ENCODE peak calls at places on chromosomes 12 and 14, in four cellular contexts. J is NT2/D1, C is A549, V is mammary epithelial cell. Y is an unnamed sample.

GRCh38 chr12:14937689-14938088 is 648 bp downstream of the ERP27 start:
- DNase-seq in J (no peak), C (no peak), V (no peak), Y (no peak)

GRCh38 chr14:85222344-85222743 is 307.6 kb upstream of the FLRT2 start:
- DNase-seq in J (no peak), C (no peak), V (no peak), Y (no peak)

GRCh38 chr14:22971152-22971551 is 11.2 kb downstream of the AJUBA start:
- DNase-seq in J (no peak), C (no peak), V (no peak), Y (no peak)

GRCh38 chr14:31380106-31380505 is 40.2 kb downstream of the HEATR5A start:
- DNase-seq in J (no peak), C (no peak), V (no peak), Y (no peak)

GRCh38 chr14:56394826-56395543 is 184.6 kb upstream of the TMEM260 start:
- DNase-seq in J (no peak), C (no peak), V (no peak), Y (no peak)

GRCh38 chr12:112638420-112638819 is 153.1 kb upstream of the RPH3A start:
- DNase-seq in J (no peak), C (no peak), V (no peak), Y (no peak)

GRCh38 chr12:104641862-104642261 is 185.1 kb downstream of the CHST11 start:
- DNase-seq in J (no peak), C (no peak), V (no peak), Y (no peak)

GRCh38 chr12:108597559-108598471 is at the start of gene TMEM119:
- DNase-seq in J (no peak), C (no peak), V (no peak), Y (peak)

GRCh38 chr12:49389092-49389703 is 21.9 kb downstream of the SPATS2 start:
- DNase-seq in J (no peak), C (no peak), V (no peak), Y (no peak)

GRCh38 chr12:27571463-27571862 is 47.5 kb downstream of the PPFIBP1 start:
- DNase-seq in J (no peak), C (no peak), V (peak), Y (peak)

GRCh38 chr14:22691171-22691570 is 47.0 kb upstream of the OR6J1 start:
- DNase-seq in J (no peak), C (no peak), V (no peak), Y (peak)

GRCh38 chr12:39378346-39378745 is 64.6 kb downstream of the KIF21A start:
- DNase-seq in J (no peak), C (no peak), V (no peak), Y (no peak)

GRCh38 chr12:117853600-117853999 is 115.2 kb downstream of the KSR2 start:
- DNase-seq in J (no peak), C (peak), V (peak), Y (no peak)

GRCh38 chr14:50023671-50024490 is 92.5 kb downstream of the VCPKMT start:
- DNase-seq in J (no peak), C (peak), V (peak), Y (peak)

GRCh38 chr12:96473394-96474093 is 15.8 kb upstream of the CFAP54 start:
- DNase-seq in J (no peak), C (no peak), V (no peak), Y (peak)

GRCh38 chr12:94587266-94588241 is 62.8 kb downstream of the TMCC3 start:
- DNase-seq in J (no peak), C (no peak), V (no peak), Y (no peak)

GRCh38 chr12:45192041-45192695 is 23.7 kb upstream of the ANO6 start:
- DNase-seq in J (peak), C (peak), V (peak), Y (peak)

GRCh38 chr14:101150010-101150409 is 246.5 kb upstream of the RTL1 start:
- DNase-seq in J (no peak), C (no peak), V (no peak), Y (no peak)

GRCh38 chr12:57390174-57390573 is 40.7 kb downstream of the R3HDM2 start:
- DNase-seq in J (no peak), C (no peak), V (no peak), Y (peak)

GRCh38 chr14:54356172-54356571 is 40.6 kb upstream of the CDKN3 start:
- DNase-seq in J (no peak), C (no peak), V (peak), Y (peak)

GRCh38 chr14:27253946-27254345 is 656.1 kb upstream of the NOVA1 start:
- DNase-seq in J (no peak), C (no peak), V (no peak), Y (no peak)

GRCh38 chr12:78229491-78230209 is 399.0 kb downstream of the NAV3 start:
- DNase-seq in J (peak), C (peak), V (peak), Y (peak)

GRCh38 chr12:51848843-51849735 is 571 bp upstream of the FIGNL2 start:
- DNase-seq in J (no peak), C (no peak), V (no peak), Y (no peak)
- H3K4me3 ChIP-seq in J (peak), C (peak), V (no peak), Y (no peak)

GRCh38 chr12:131527736-131528135 is 183.2 kb upstream of the SFSWAP start:
- DNase-seq in J (no peak), C (no peak), V (no peak), Y (no peak)

GRCh38 chr12:131525795-131526508 is 184.9 kb upstream of the SFSWAP start:
- DNase-seq in J (no peak), C (no peak), V (no peak), Y (no peak)

GRCh38 chr12:131529196-131530040 is 181.5 kb upstream of the SFSWAP start:
- DNase-seq in J (no peak), C (no peak), V (no peak), Y (no peak)

GRCh38 chr12:131528144-131528543 is 182.7 kb upstream of the SFSWAP start:
- DNase-seq in J (no peak), C (no peak), V (no peak), Y (no peak)

DNA sequence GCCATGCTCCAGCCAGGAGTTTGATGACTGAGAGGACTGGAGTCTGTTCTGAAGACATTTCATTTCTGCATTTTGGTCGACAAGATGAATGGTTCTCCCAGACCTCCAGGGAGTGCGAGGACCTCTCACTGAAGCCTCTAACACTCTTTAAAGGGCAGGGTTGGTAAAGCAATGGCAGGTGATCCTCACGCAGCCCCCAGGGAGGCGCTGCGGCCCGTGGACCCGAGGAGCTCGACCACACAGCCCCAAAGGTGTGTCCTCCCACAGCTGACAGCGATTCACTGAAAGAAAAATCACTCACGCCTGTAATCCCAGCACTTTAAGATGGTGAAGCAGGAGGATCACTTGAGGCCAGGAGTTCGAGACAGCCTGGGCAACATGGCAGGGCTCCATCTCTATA is 183.8 kb upstream of the SFSWAP start:
- DNase-seq in J (no peak), C (no peak), V (no peak), Y (no peak)
- H3K4me3 ChIP-seq in J (no peak), C (no peak), V (no peak), Y (no peak)

GRCh38 chr14:76715102-76715926 is 46.0 kb upstream of the VASH1 start:
- DNase-seq in J (no peak), C (no peak), V (no peak), Y (peak)
- H3K4me3 ChIP-seq in J (no peak), C (no peak), V (no peak), Y (no peak)

GRCh38 chr14:77375973-77376372 is 921 bp downstream of the TMED8 start:
- DNase-seq in J (no peak), C (no peak), V (no peak), Y (no peak)

GRCh38 chr14:77377502-77377844 is 294 bp downstream of the SAMD15 start:
- DNase-seq in J (no peak), C (no peak), V (no peak), Y (peak)

GRCh38 chr14:77376380-77376770 is 519 bp downstream of the TMED8 start:
- DNase-seq in J (no peak), C (peak), V (no peak), Y (no peak)

GRCh38 chr14:77376771-77377501 is at the start of the genes SAMD15 and TMED8:
- DNase-seq in J (peak), C (peak), V (peak), Y (peak)

GRCh38 chr14:77375164-77375950 is 1.5 kb downstream of the TMED8 start:
- DNase-seq in J (no peak), C (no peak), V (no peak), Y (no peak)
- H3K4me3 ChIP-seq in J (peak), C (peak), V (no peak), Y (peak)

GRCh38 chr14:102539544-102540309 is 30.2 kb upstream of the ANKRD9 start:
- DNase-seq in J (no peak), C (no peak), V (no peak), Y (no peak)
- H3K4me3 ChIP-seq in J (no peak), C (no peak), V (no peak), Y (no peak)

GRCh38 chr12:64618953-64619590 is 8.8 kb downstream of the RASSF3 start:
- DNase-seq in J (no peak), C (no peak), V (peak), Y (peak)
- H3K4me3 ChIP-seq in J (no peak), C (no peak), V (no peak), Y (no peak)

DNA sequence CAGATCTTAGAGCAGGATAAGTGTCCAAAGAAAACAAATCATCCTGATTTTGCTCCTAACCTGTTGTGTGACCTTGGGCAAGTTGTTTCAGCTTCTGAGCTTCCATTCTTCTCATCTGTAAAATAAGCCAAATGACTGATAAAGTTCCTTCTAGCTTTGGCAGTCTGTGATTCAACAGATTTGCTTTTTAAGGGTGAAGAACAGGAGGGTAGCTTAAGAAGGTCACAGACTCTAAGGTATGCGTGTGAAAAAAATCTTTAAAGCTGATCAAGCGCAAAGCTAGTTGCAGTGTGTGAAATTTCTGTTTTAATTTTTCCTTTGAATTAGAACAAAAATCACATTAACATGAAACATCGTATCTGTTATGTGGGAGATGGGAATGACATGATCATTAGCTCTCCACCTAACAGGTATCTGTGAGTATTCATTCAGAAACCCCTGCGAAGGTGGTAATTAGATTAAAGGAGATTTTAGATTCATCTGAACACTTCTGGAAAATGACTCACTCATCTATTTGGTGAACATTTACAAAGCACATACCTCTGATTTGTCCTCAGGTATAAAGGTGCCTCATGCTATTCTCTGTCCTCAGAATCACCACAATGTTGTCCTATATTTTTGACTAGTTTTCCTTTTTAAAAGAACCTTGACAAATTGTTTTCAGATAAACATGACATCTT is 131.9 kb upstream of the CPM start:
- DNase-seq in J (no peak), C (no peak), V (no peak), Y (no peak)
- H3K4me3 ChIP-seq in J (no peak), C (no peak), V (no peak), Y (no peak)

GRCh38 chr14:53147208-53147607 is 5.9 kb downstream of the DDHD1 start:
- DNase-seq in J (no peak), C (no peak), V (no peak), Y (no peak)
- H3K4me3 ChIP-seq in J (no peak), C (no peak), V (no peak), Y (no peak)

GRCh38 chr14:103121161-103121845 is 2.0 kb upstream of the TNFAIP2 start:
- DNase-seq in J (no peak), C (no peak), V (no peak), Y (no peak)
- H3K4me3 ChIP-seq in J (no peak), C (no peak), V (no peak), Y (no peak)